ENCODE peak calls at places on chromosomes 12 and 14, in eight cellular contexts. M, Y, T, W, O, X, B and G are unnamed samples.

GRCh38 chr12:28574746-28575592 is 384.7 kb downstream of the CCDC91 start:
- DNase-seq in M (no peak), W (peak), T (no peak), O (no peak), Y (no peak), B (no peak), X (no peak), G (no peak)

GRCh38 chr14:87698496-87698895 is 294.5 kb downstream of the GALC start:
- DNase-seq in O (no peak), X (no peak), B (no peak), Y (no peak), W (no peak), M (no peak), T (no peak), G (no peak)

GRCh38 chr14:21050597-21050996 is 7.0 kb upstream of the RNASE8 start:
- DNase-seq in B (no peak), W (no peak), T (no peak), M (no peak), X (no peak), O (no peak), Y (no peak), G (no peak)

GRCh38 chr12:103626498-103626897 is 39.4 kb downstream of the STAB2 start:
- DNase-seq in M (peak), X (peak), T (no peak), B (no peak), Y (no peak), W (peak), O (peak), G (no peak)

GRCh38 chr14:33335366-33335765 is 396.7 kb downstream of the NPAS3 start:
- DNase-seq in B (no peak), M (no peak), T (no peak), W (no peak), X (no peak), Y (no peak), O (no peak), G (no peak)

GRCh38 chr12:100391856-100392255 is 35.0 kb downstream of the SLC17A8 start:
- DNase-seq in B (no peak), X (no peak), W (no peak), M (no peak), O (peak), T (no peak), Y (no peak), G (peak)

GRCh38 chr12:105775351-105775750 is 363.4 kb downstream of the NUAK1 start:
- DNase-seq in X (no peak), W (no peak), B (no peak), O (peak), Y (no peak), T (no peak), M (no peak), G (no peak)

GRCh38 chr12:57896437-57897201 is 44.7 kb upstream of the ATP23 start:
- DNase-seq in X (peak), Y (peak), O (peak), B (no peak), T (no peak), M (peak), W (peak), G (peak)

GRCh38 chr14:101030586-101030985 is 127.1 kb upstream of the RTL1 start:
- DNase-seq in T (no peak), O (no peak), X (no peak), B (no peak), Y (no peak), W (no peak), M (no peak), G (no peak)

GRCh38 chr14:62592877-62593276 is 452.4 kb downstream of the KCNH5 start:
- DNase-seq in B (no peak), Y (no peak), O (no peak), T (no peak), X (no peak), W (no peak), M (no peak), G (no peak)

GRCh38 chr12:110937104-110937641 is 16.8 kb upstream of the MYL2 start:
- DNase-seq in Y (no peak), T (no peak), W (peak), X (peak), B (no peak), M (no peak), O (peak), G (peak)

GRCh38 chr14:48936881-48937280 is 649.3 kb downstream of the RPS29 start:
- DNase-seq in B (no peak), W (no peak), T (no peak), O (no peak), M (no peak), Y (no peak), X (no peak), G (no peak)

GRCh38 chr12:47219243-47219642 is 139.5 kb upstream of the AMIGO2 start:
- DNase-seq in X (no peak), T (no peak), W (no peak), O (no peak), Y (no peak), B (no peak), M (no peak), G (no peak)

GRCh38 chr14:99633141-99633540 is 11.8 kb upstream of the HHIPL1 start:
- DNase-seq in Y (no peak), O (no peak), M (no peak), T (no peak), X (no peak), W (no peak), B (no peak), G (no peak)

GRCh38 chr14:100490252-100490651 is 97.0 kb downstream of the BEGAIN start:
- DNase-seq in T (no peak), M (no peak), X (no peak), O (no peak), W (no peak), Y (no peak), B (no peak), G (no peak)

GRCh38 chr12:43282106-43282505 is 269.9 kb downstream of the ADAMTS20 start:
- DNase-seq in O (peak), M (no peak), X (no peak), Y (no peak), W (no peak), T (no peak), B (peak), G (no peak)

GRCh38 chr12:5716991-5717390 is 228.1 kb downstream of the ANO2 start:
- DNase-seq in B (no peak), O (no peak), M (no peak), X (no peak), Y (no peak), W (no peak), T (no peak), G (no peak)

GRCh38 chr14:91753501-91754128 is 21.7 kb upstream of the CATSPERB start:
- DNase-seq in B (no peak), T (no peak), O (no peak), X (no peak), W (no peak), Y (no peak), M (no peak), G (no peak)